ENCODE peak calls at places on chromosomes 1 and 21, in six cellular contexts. One of them, this sample, is unnamed.

GRCh38 chr1:11055676-11056075 is 4.1 kb downstream of the SRM start:
- DNase-seq in WTC11: no peak
- DNase-seq in H1: no peak
- DNase-seq in K562: no peak
- DNase-seq in HepG2: no peak
- DNase-seq in GM12878: no peak
- DNase-seq in this sample: no peak

GRCh38 chr1:150966011-150966410 is 8.6 kb downstream of the CERS2 start:
- DNase-seq in WTC11: no peak
- DNase-seq in H1: no peak
- DNase-seq in K562: no peak
- DNase-seq in HepG2: no peak
- DNase-seq in GM12878: no peak
- DNase-seq in this sample: no peak

GRCh38 chr21:41784456-41785102 is 17.7 kb upstream of the RIPK4 start:
- DNase-seq in WTC11: no peak
- DNase-seq in H1: no peak
- DNase-seq in K562: no peak
- DNase-seq in HepG2: no peak
- DNase-seq in GM12878: no peak
- DNase-seq in this sample: no peak

GRCh38 chr1:5164155-5164554 is 509.7 kb downstream of the AJAP1 start:
- DNase-seq in WTC11: no peak
- DNase-seq in H1: no peak
- DNase-seq in K562: no peak
- DNase-seq in HepG2: no peak
- DNase-seq in GM12878: no peak
- DNase-seq in this sample: no peak

GRCh38 chr1:192491804-192492554 is 83.6 kb upstream of the RGS1 start:
- DNase-seq in WTC11: no peak
- DNase-seq in H1: no peak
- DNase-seq in K562: no peak
- DNase-seq in HepG2: no peak
- DNase-seq in GM12878: no peak
- DNase-seq in this sample: no peak

GRCh38 chr1:192573499-192573898 is 2.1 kb upstream of the RGS1 start:
- DNase-seq in WTC11: no peak
- DNase-seq in H1: no peak
- DNase-seq in K562: no peak
- DNase-seq in HepG2: no peak
- DNase-seq in GM12878: no peak
- DNase-seq in this sample: peak

GRCh38 chr1:114032271-114033218 is 53.3 kb downstream of the OLFML3 start:
- DNase-seq in WTC11: peak
- DNase-seq in H1: peak
- DNase-seq in K562: no peak
- DNase-seq in HepG2: no peak
- DNase-seq in GM12878: no peak
- DNase-seq in this sample: peak

GRCh38 chr1:246012271-246012854 is 494.7 kb downstream of the SMYD3 start:
- DNase-seq in WTC11: no peak
- DNase-seq in H1: no peak
- DNase-seq in K562: peak
- DNase-seq in HepG2: peak
- DNase-seq in GM12878: no peak
- DNase-seq in this sample: peak

GRCh38 chr1:93705897-93706500 is 24.4 kb upstream of the BCAR3 start:
- DNase-seq in WTC11: no peak
- DNase-seq in H1: no peak
- DNase-seq in K562: no peak
- DNase-seq in HepG2: no peak
- DNase-seq in GM12878: no peak
- DNase-seq in this sample: no peak

DNA sequence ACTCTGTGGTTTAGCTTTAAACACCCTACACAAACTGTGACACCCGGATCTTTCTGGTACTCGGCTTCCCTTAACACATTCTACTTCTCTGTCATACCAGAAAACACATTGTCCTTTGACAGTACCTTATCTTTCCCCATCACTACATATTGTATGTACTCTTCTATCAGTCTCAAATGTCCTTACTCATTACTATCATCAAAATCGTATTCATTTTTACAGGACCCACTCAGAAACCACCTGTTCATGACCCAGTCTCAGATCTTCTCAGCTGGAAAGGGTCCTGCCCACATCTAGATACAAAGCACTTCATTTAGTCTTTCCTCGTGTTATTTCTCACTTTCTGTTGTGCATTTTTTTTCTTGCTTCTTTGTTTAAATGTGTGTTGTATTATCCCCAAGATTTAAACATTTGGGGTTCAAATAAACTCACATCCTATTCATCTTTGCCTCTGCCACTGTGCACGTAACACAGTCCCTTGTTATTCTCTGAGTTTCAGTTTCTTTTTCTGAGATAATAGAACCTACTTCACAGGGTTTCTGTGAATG is 27.7 kb downstream of the CD34 start:
- DNase-seq in WTC11: no peak
- DNase-seq in H1: no peak
- DNase-seq in K562: no peak
- DNase-seq in HepG2: no peak
- DNase-seq in GM12878: no peak
- DNase-seq in this sample: no peak
- TF ChIP-seq CREB1 in WTC11: no peak
- TF ChIP-seq CREB1 in H1: no peak
- TF ChIP-seq CREB1 in K562: no peak
- TF ChIP-seq CREB1 in HepG2: no peak
- TF ChIP-seq CREB1 in GM12878: no peak
- TF ChIP-seq CREB1 in this sample: no peak

DNA sequence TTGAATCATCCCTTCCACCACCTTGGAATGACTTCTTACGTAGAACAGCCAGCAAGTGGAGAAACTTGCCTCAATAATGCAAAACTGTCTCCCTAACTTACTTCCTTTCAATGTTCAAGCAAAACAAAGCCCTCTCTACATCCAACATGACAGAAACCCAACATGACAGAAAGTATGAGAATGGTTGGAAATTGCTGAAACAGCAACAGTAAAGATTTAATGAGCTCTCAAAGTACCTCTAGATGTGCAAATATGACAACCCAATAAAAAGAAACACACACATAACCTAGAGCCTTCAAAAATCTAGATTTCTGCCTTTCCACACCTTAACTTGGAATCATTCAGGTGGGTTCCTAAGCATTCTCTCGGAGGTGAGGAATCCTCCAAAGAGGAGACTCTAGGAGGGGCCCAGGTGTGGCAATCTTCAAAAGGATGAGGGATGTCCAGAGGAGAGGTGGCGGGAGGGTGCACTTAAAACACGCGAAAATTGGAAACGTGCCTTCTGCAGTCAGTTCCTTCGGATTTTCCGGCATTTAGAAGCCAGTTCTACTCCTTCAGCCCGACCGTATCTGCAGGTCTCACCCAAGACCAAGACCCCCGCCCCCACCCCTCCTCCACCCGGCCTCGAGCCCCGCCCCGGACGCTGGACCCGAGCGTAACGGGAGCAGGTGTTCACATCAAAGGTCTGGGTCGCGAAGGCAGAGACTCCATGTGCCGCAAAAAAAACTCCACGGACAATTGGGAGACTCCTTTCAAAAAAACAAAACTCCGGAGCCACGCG is 996 bp upstream of the MGST3 start:
- DNase-seq in WTC11: peak
- DNase-seq in H1: no peak
- DNase-seq in K562: no peak
- DNase-seq in HepG2: no peak
- DNase-seq in GM12878: no peak
- DNase-seq in this sample: peak
- TF ChIP-seq CREB1 in WTC11: no peak
- TF ChIP-seq CREB1 in H1: no peak
- TF ChIP-seq CREB1 in K562: no peak
- TF ChIP-seq CREB1 in HepG2: no peak
- TF ChIP-seq CREB1 in GM12878: no peak
- TF ChIP-seq CREB1 in this sample: no peak

DNA sequence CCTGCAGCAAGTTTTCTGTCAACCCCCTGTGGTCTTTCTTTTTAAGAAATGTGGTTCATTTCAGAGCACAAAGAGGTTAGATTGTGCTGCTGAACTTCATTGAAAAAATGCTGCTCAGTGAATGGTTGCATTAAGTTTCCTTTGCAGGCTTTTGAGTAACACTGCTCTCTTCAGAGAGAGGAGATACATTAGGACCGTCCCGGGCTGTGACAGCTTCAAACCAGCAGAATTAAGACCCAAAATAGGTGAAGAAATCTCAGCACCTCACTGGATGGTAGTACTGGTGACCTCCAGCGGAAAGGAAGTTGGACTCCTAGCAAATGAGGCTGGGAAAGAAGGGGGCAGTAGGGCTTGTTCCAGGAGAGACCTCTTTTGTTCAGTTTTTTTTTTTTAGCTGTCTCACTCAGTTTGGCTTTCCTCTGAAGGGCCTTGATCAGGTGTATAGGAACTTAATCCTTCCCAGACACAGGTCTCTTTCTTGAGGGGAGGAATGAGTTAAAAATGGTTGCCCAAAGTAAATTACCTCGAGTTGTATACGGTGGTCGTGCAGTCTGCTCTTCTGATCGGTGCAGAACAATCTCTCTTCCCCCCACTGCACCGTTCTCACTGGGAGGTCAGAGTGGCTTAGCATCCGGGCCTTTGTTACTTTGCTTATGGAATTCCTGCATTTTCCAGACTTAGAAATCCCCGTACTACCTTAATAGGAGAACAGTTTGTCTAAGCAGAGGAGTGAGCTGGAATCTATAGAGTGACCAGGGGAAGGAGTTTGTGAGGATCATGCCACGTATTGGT is 81.0 kb downstream of the NDUFS5 start:
- DNase-seq in WTC11: peak
- DNase-seq in H1: no peak
- DNase-seq in K562: no peak
- DNase-seq in HepG2: no peak
- DNase-seq in GM12878: no peak
- DNase-seq in this sample: peak
- TF ChIP-seq CREB1 in WTC11: no peak
- TF ChIP-seq CREB1 in H1: no peak
- TF ChIP-seq CREB1 in K562: no peak
- TF ChIP-seq CREB1 in HepG2: no peak
- TF ChIP-seq CREB1 in GM12878: no peak
- TF ChIP-seq CREB1 in this sample: no peak

GRCh38 chr1:46248122-46248920 is 758 bp downstream of the RAD54L start:
- DNase-seq in WTC11: peak
- DNase-seq in H1: peak
- DNase-seq in K562: peak
- DNase-seq in HepG2: peak
- DNase-seq in GM12878: no peak
- DNase-seq in this sample: peak

GRCh38 chr1:46242918-46243317 is 4.6 kb upstream of the RAD54L start:
- DNase-seq in WTC11: no peak
- DNase-seq in H1: no peak
- DNase-seq in K562: no peak
- DNase-seq in HepG2: no peak
- DNase-seq in GM12878: no peak
- DNase-seq in this sample: no peak

GRCh38 chr1:46247433-46248121 is at the start of gene RAD54L:
- DNase-seq in WTC11: peak
- DNase-seq in H1: peak
- DNase-seq in K562: peak
- DNase-seq in HepG2: peak
- DNase-seq in GM12878: peak
- DNase-seq in this sample: peak

GRCh38 chr1:46244656-46245371 is 2.7 kb upstream of the RAD54L start:
- DNase-seq in WTC11: no peak
- DNase-seq in H1: no peak
- DNase-seq in K562: peak
- DNase-seq in HepG2: no peak
- DNase-seq in GM12878: no peak
- DNase-seq in this sample: peak

DNA sequence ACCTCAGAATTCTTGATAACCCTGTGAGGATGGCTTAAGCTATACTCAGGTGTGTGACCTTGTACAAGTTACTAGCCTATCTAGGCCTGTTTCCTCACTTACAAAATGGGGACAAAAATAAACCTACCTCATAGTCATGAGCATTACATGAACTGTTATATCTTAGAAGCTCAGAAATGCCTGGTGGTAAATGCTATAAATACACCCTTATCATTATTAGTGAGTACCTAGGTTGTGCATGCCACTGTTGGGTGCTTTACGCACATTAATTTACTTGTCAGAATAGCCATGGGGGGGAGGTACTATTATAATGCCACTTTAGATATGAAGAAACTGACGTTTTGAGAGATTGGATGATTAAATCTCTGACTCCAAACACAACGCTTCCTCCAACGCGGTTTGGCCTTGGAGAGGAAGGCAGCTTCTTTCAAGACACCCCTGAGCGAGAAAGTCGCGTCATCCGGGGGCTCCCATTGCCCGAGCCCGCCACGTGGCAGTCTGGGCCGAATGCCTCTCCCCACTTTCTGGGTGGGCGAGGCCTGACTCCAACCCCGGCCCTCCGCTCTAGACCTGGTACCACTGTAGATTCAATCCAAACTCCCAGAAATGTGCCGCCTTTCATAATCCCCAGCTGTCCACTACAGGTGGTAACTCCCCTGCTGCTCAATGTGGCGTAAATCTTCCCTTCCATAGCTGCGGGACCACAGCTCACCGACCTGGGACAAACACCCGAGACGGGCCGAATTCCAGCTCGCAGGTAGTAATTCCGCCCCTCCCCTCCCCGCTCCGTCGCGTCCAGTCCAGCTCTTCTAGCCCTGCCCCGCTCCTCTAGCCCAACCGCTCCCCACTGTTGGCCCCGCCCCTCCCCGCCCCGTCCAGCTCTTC is 773 bp upstream of the RAD54L start:
- DNase-seq in WTC11: no peak
- DNase-seq in H1: peak
- DNase-seq in K562: peak
- DNase-seq in HepG2: no peak
- DNase-seq in GM12878: no peak
- DNase-seq in this sample: peak
- TF ChIP-seq CREB1 in WTC11: no peak
- TF ChIP-seq CREB1 in H1: no peak
- TF ChIP-seq CREB1 in K562: peak
- TF ChIP-seq CREB1 in HepG2: peak
- TF ChIP-seq CREB1 in GM12878: peak
- TF ChIP-seq CREB1 in this sample: peak

DNA sequence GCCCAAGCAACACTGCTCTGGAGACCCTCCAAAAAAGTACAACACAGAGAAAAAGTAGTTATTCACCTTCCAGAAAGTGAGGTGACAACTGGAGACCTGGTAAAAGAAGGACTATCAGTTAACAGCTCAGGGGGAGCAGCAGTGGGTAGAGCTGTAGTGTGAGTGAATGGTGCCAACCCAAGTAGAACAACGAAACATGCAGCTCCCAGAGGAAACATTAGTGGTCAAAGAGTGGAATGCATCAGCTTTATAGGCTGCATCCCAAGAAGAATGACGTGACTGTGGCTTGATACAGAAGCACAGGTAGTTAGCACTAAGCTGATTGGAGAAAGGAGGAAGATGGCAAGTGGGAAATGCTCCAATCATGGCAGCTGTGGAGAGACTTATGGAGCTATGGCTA is 275.7 kb upstream of the CAMK1G start:
- DNase-seq in WTC11: no peak
- DNase-seq in H1: no peak
- DNase-seq in K562: no peak
- DNase-seq in HepG2: no peak
- DNase-seq in GM12878: no peak
- DNase-seq in this sample: no peak
- TF ChIP-seq CREB1 in WTC11: no peak
- TF ChIP-seq CREB1 in H1: no peak
- TF ChIP-seq CREB1 in K562: no peak
- TF ChIP-seq CREB1 in HepG2: no peak
- TF ChIP-seq CREB1 in GM12878: no peak
- TF ChIP-seq CREB1 in this sample: no peak